ENCODE peak calls at places on chromosome 10, in six cellular contexts. One of them, this sample, is unnamed.

GRCh38 chr10:45557275-45557905 is 115.2 kb downstream of the ZFAND4 start:
- DNase-seq in GDM1: peak; percentile 84
- DNase-seq in NCI-H82: no peak
- DNase-seq in iris pigment epithelial cell: peak; percentile 39
- DNase-seq in prostate gland: no peak
- DNase-seq in mucosa of gallbladder: no peak
- DNase-seq in this sample: peak; percentile 48

GRCh38 chr10:22321831-22322662 is 1.1 kb downstream of the BMI1 start:
- DNase-seq in prostate gland: no peak
- DNase-seq in iris pigment epithelial cell: no peak
- DNase-seq in mucosa of gallbladder: no peak
- DNase-seq in GDM1: no peak
- DNase-seq in NCI-H82: peak; percentile 23
- DNase-seq in this sample: peak; percentile 46

GRCh38 chr10:35794703-35795102 is 152.6 kb upstream of the FZD8 start:
- DNase-seq in GDM1: no peak
- DNase-seq in NCI-H82: no peak
- DNase-seq in prostate gland: no peak
- DNase-seq in iris pigment epithelial cell: no peak
- DNase-seq in mucosa of gallbladder: no peak
- DNase-seq in this sample: no peak

GRCh38 chr10:130847170-130847569 is 464.4 kb downstream of the TCERG1L start:
- DNase-seq in NCI-H82: no peak
- DNase-seq in prostate gland: no peak
- DNase-seq in GDM1: no peak
- DNase-seq in mucosa of gallbladder: no peak
- DNase-seq in iris pigment epithelial cell: no peak
- DNase-seq in this sample: no peak

GRCh38 chr10:68594405-68594804 is 34.3 kb downstream of the TET1 start:
- DNase-seq in iris pigment epithelial cell: peak; percentile 90
- DNase-seq in NCI-H82: no peak
- DNase-seq in prostate gland: no peak
- DNase-seq in GDM1: no peak
- DNase-seq in mucosa of gallbladder: no peak
- DNase-seq in this sample: no peak

GRCh38 chr10:69682955-69683474 is 53.0 kb downstream of the FAM241B start:
- DNase-seq in mucosa of gallbladder: no peak
- DNase-seq in NCI-H82: no peak
- DNase-seq in GDM1: no peak
- DNase-seq in iris pigment epithelial cell: no peak
- DNase-seq in prostate gland: no peak
- DNase-seq in this sample: no peak

GRCh38 chr10:1180071-1180730 is 124.0 kb downstream of the WDR37 start:
- DNase-seq in iris pigment epithelial cell: no peak
- DNase-seq in NCI-H82: no peak
- DNase-seq in prostate gland: no peak
- DNase-seq in GDM1: no peak
- DNase-seq in mucosa of gallbladder: no peak
- DNase-seq in this sample: no peak

GRCh38 chr10:112298581-112298980 is 15.4 kb downstream of the TECTB start:
- DNase-seq in mucosa of gallbladder: no peak
- DNase-seq in iris pigment epithelial cell: no peak
- DNase-seq in GDM1: no peak
- DNase-seq in prostate gland: no peak
- DNase-seq in NCI-H82: no peak
- DNase-seq in this sample: no peak

GRCh38 chr10:79113827-79114226 is 45.1 kb downstream of the ZMIZ1 start:
- DNase-seq in mucosa of gallbladder: no peak
- DNase-seq in prostate gland: no peak
- DNase-seq in NCI-H82: no peak
- DNase-seq in GDM1: no peak
- DNase-seq in iris pigment epithelial cell: no peak
- DNase-seq in this sample: no peak

GRCh38 chr10:90204956-90205695 is 503.7 kb downstream of the KIF20B start:
- DNase-seq in GDM1: no peak
- DNase-seq in iris pigment epithelial cell: peak; percentile 76
- DNase-seq in prostate gland: no peak
- DNase-seq in mucosa of gallbladder: no peak
- DNase-seq in NCI-H82: no peak
- DNase-seq in this sample: no peak

GRCh38 chr10:34143466-34143865 is 671.6 kb downstream of the PARD3 start:
- DNase-seq in mucosa of gallbladder: no peak
- DNase-seq in GDM1: no peak
- DNase-seq in prostate gland: no peak
- DNase-seq in NCI-H82: no peak
- DNase-seq in iris pigment epithelial cell: no peak
- DNase-seq in this sample: no peak

GRCh38 chr10:104447899-104448298 is 94.3 kb downstream of the CFAP58 start:
- DNase-seq in prostate gland: no peak
- DNase-seq in iris pigment epithelial cell: no peak
- DNase-seq in GDM1: no peak
- DNase-seq in mucosa of gallbladder: no peak
- DNase-seq in NCI-H82: no peak
- DNase-seq in this sample: no peak

GRCh38 chr10:118963341-118963740 is 66.2 kb upstream of the NANOS1 start:
- DNase-seq in iris pigment epithelial cell: no peak
- DNase-seq in GDM1: no peak
- DNase-seq in mucosa of gallbladder: no peak
- DNase-seq in prostate gland: no peak
- DNase-seq in NCI-H82: no peak
- DNase-seq in this sample: no peak

GRCh38 chr10:93431361-93431760 is 50.8 kb downstream of the MYOF start:
- DNase-seq in iris pigment epithelial cell: no peak
- DNase-seq in mucosa of gallbladder: no peak
- DNase-seq in prostate gland: no peak
- DNase-seq in NCI-H82: no peak
- DNase-seq in GDM1: no peak
- DNase-seq in this sample: no peak

GRCh38 chr10:91190388-91190870 is 30.0 kb upstream of the PCGF5 start:
- DNase-seq in GDM1: no peak
- DNase-seq in iris pigment epithelial cell: peak; percentile 70
- DNase-seq in prostate gland: no peak
- DNase-seq in mucosa of gallbladder: no peak
- DNase-seq in NCI-H82: no peak
- DNase-seq in this sample: no peak

GRCh38 chr10:23314835-23315239 is 29.8 kb downstream of the C10orf67 start:
- DNase-seq in prostate gland: peak; percentile 60
- DNase-seq in GDM1: peak; percentile 21
- DNase-seq in iris pigment epithelial cell: peak; percentile 85
- DNase-seq in NCI-H82: peak; percentile 72
- DNase-seq in mucosa of gallbladder: peak; percentile 63
- DNase-seq in this sample: peak; percentile 77

GRCh38 chr10:94314913-94315545 is 47.7 kb downstream of the NOC3L start:
- DNase-seq in NCI-H82: peak; percentile 86
- DNase-seq in GDM1: no peak
- DNase-seq in prostate gland: no peak
- DNase-seq in iris pigment epithelial cell: peak; percentile 81
- DNase-seq in mucosa of gallbladder: no peak
- DNase-seq in this sample: no peak

GRCh38 chr10:43197834-43198681 is 59.8 kb downstream of the CSGALNACT2 start:
- DNase-seq in mucosa of gallbladder: peak; percentile 2
- DNase-seq in iris pigment epithelial cell: peak; percentile 28
- DNase-seq in NCI-H82: peak; percentile 37
- DNase-seq in GDM1: no peak
- DNase-seq in prostate gland: no peak
- DNase-seq in this sample: peak; percentile 48

GRCh38 chr10:131750171-131750895 is 150.5 kb upstream of the PPP2R2D start:
- DNase-seq in prostate gland: no peak
- DNase-seq in GDM1: no peak
- DNase-seq in mucosa of gallbladder: no peak
- DNase-seq in iris pigment epithelial cell: no peak
- DNase-seq in NCI-H82: no peak
- DNase-seq in this sample: no peak

GRCh38 chr10:101260764-101261341 is 31.6 kb upstream of the LBX1 start:
- DNase-seq in GDM1: no peak
- DNase-seq in NCI-H82: no peak
- DNase-seq in prostate gland: no peak
- DNase-seq in iris pigment epithelial cell: no peak
- DNase-seq in mucosa of gallbladder: no peak
- DNase-seq in this sample: no peak

GRCh38 chr10:99013885-99014284 is 221.8 kb downstream of the HPSE2 start:
- DNase-seq in prostate gland: no peak
- DNase-seq in mucosa of gallbladder: no peak
- DNase-seq in NCI-H82: no peak
- DNase-seq in GDM1: no peak
- DNase-seq in iris pigment epithelial cell: no peak
- DNase-seq in this sample: no peak

GRCh38 chr10:107409517-107409916 is 245.0 kb upstream of the SORCS1 start:
- DNase-seq in mucosa of gallbladder: peak; percentile 22
- DNase-seq in prostate gland: no peak
- DNase-seq in GDM1: no peak
- DNase-seq in iris pigment epithelial cell: peak; percentile 18
- DNase-seq in NCI-H82: peak; percentile 30
- DNase-seq in this sample: peak; percentile 22

GRCh38 chr10:73117976-73118743 is 7.9 kb downstream of the NUDT13 start:
- DNase-seq in mucosa of gallbladder: no peak
- DNase-seq in NCI-H82: no peak
- DNase-seq in prostate gland: no peak
- DNase-seq in iris pigment epithelial cell: peak; percentile 81
- DNase-seq in GDM1: no peak
- DNase-seq in this sample: no peak

GRCh38 chr10:125591846-125592245 is 91.1 kb downstream of the TEX36 start:
- DNase-seq in NCI-H82: no peak
- DNase-seq in prostate gland: peak; percentile 42
- DNase-seq in iris pigment epithelial cell: no peak
- DNase-seq in mucosa of gallbladder: no peak
- DNase-seq in GDM1: no peak
- DNase-seq in this sample: no peak

GRCh38 chr10:84607523-84607922 is 279.1 kb downstream of the CCSER2 start:
- DNase-seq in prostate gland: no peak
- DNase-seq in NCI-H82: no peak
- DNase-seq in iris pigment epithelial cell: no peak
- DNase-seq in mucosa of gallbladder: no peak
- DNase-seq in GDM1: no peak
- DNase-seq in this sample: no peak

GRCh38 chr10:21953585-21954057 is 49.9 kb downstream of the DNAJC1 start:
- DNase-seq in iris pigment epithelial cell: peak; percentile 72
- DNase-seq in prostate gland: no peak
- DNase-seq in NCI-H82: peak; percentile 14
- DNase-seq in GDM1: no peak
- DNase-seq in mucosa of gallbladder: no peak
- DNase-seq in this sample: peak; percentile 58

GRCh38 chr10:21170216-21170615 is 273.1 kb upstream of the NEBL start:
- DNase-seq in NCI-H82: no peak
- DNase-seq in prostate gland: no peak
- DNase-seq in mucosa of gallbladder: no peak
- DNase-seq in iris pigment epithelial cell: no peak
- DNase-seq in GDM1: no peak
- DNase-seq in this sample: no peak

GRCh38 chr10:28533571-28534304 is 820 bp downstream of the WAC start:
- DNase-seq in GDM1: peak; percentile 2
- DNase-seq in iris pigment epithelial cell: peak; percentile 39
- DNase-seq in mucosa of gallbladder: peak; percentile 58
- DNase-seq in prostate gland: peak; percentile 63
- DNase-seq in NCI-H82: peak; percentile 58
- DNase-seq in this sample: peak; percentile 63

This sample was measured in NAMALWA.